ENCODE peak calls at places on chromosomes 12 and 14, in eight cellular contexts. H, L, Y, I, R, B, Z and J are unnamed samples.

GRCh38 chr14:100736269-100737180 is 9.8 kb downstream of the DLK1 start:
- DNase-seq in H (no peak), Y (no peak), Z (no peak), I (no peak), B (no peak), L (no peak), R (no peak), J (no peak)

GRCh38 chr14:103141117-103141796 is 18.0 kb downstream of the TNFAIP2 start:
- DNase-seq in I (no peak), L (no peak), H (peak), B (peak), Y (no peak), Z (no peak), R (peak), J (peak)

GRCh38 chr12:113103756-113104450 is 31.7 kb downstream of the RASAL1 start:
- DNase-seq in Z (no peak), B (no peak), R (peak), L (no peak), H (no peak), I (no peak), Y (no peak), J (peak)

GRCh38 chr12:19166387-19166786 is 36.9 kb downstream of the PLEKHA5 start:
- DNase-seq in I (no peak), B (no peak), R (no peak), H (no peak), Y (no peak), L (no peak), Z (no peak), J (no peak)

GRCh38 chr14:104851896-104852663 is 13.0 kb upstream of the CEP170B start:
- DNase-seq in I (no peak), L (no peak), B (peak), H (no peak), Y (peak), R (no peak), Z (no peak), J (no peak)

GRCh38 chr12:92597118-92597517 is 105.7 kb upstream of the PLEKHG7 start:
- DNase-seq in Y (no peak), H (no peak), B (no peak), R (no peak), Z (no peak), L (no peak), I (no peak), J (no peak)

GRCh38 chr12:75790219-75790618 is 241.4 kb downstream of the PHLDA1 start:
- DNase-seq in Z (peak), R (no peak), Y (no peak), I (no peak), L (no peak), H (no peak), B (no peak), J (no peak)

GRCh38 chr14:80762829-80763228 is 178.7 kb downstream of the CEP128 start:
- DNase-seq in R (no peak), I (no peak), Z (no peak), H (no peak), B (no peak), Y (no peak), L (no peak), J (no peak)

GRCh38 chr12:81530352-81530751 is 228.8 kb downstream of the PPFIA2 start:
- DNase-seq in Z (no peak), I (no peak), B (no peak), L (no peak), R (no peak), Y (no peak), H (no peak), J (peak)

GRCh38 chr14:56797569-56798446 is 12.5 kb downstream of the OTX2 start:
- DNase-seq in L (no peak), I (no peak), H (no peak), Z (no peak), R (peak), Y (no peak), B (no peak), J (peak)

GRCh38 chr12:131895640-131896079 is 1.2 kb downstream of the ULK1 start:
- DNase-seq in L (no peak), Z (no peak), B (no peak), H (no peak), I (no peak), Y (no peak), R (no peak), J (no peak)

GRCh38 chr14:94173885-94174621 is at the start of gene PPP4R4:
- DNase-seq in R (peak), L (peak), H (peak), I (peak), Z (no peak), B (peak), Y (peak), J (peak)

GRCh38 chr12:23055004-23055403 is 430.0 kb downstream of the ETNK1 start:
- DNase-seq in Y (peak), R (peak), L (peak), Z (no peak), H (peak), I (no peak), B (no peak), J (peak)

GRCh38 chr14:58659846-58660245 is 22.1 kb downstream of the DACT1 start:
- DNase-seq in Y (no peak), H (no peak), L (no peak), B (no peak), Z (no peak), R (no peak), I (no peak), J (no peak)

GRCh38 chr12:54437243-54437642 is 18.2 kb upstream of the ITGA5 start:
- DNase-seq in R (no peak), H (no peak), Y (no peak), I (no peak), L (no peak), B (no peak), Z (no peak), J (no peak)